ENCODE peak calls at places on chromosomes 16 and 17, in five cellular contexts. H is M059J; E is psoas muscle; Y is activated CD8-positive, alpha-beta memory T cell treated with anti-CD3 and anti-CD28 coated beads, Interleukin-2, amount 50 U/mL, for 48 hours; W is stimulated activated CD8-positive, alpha-beta memory T cell treated with anti-CD3 and anti-CD28 coated beads, Interleukin-2, amount 100 ng/mL, for 48 hours. L is an unnamed sample.
A peak's percentile ranks its signal among the peaks of the same experiment; 100 is the strongest.

GRCh38 chr16:75305364-75306101 is 54.1 kb upstream of the BCAR1 start:
- DNase-seq in H (peak; percentile 100), E (peak; percentile 89), Y (peak; percentile 58), W (peak; percentile 43), L (peak; percentile 5)

GRCh38 chr16:87653234-87653633 is 50.9 kb downstream of the JPH3 start:
- DNase-seq in H (peak; percentile 13), E (no peak), Y (no peak), W (no peak), L (no peak)

GRCh38 chr16:52254753-52255152 is 292.2 kb downstream of the TOX3 start:
- DNase-seq in H (peak; percentile 3), E (no peak), Y (no peak), W (no peak), L (no peak)

GRCh38 chr17:9979463-9979995 is 74.5 kb upstream of the RCVRN start:
- DNase-seq in H (no peak), E (no peak), Y (no peak), W (no peak), L (no peak)

GRCh38 chr16:7547736-7548135 is 215.1 kb downstream of the RBFOX1 start:
- DNase-seq in H (no peak), E (no peak), Y (no peak), W (no peak), L (no peak)

GRCh38 chr17:17626151-17626805 is 34.8 kb upstream of the PEMT start:
- DNase-seq in H (no peak), E (no peak), Y (no peak), W (no peak), L (no peak)

GRCh38 chr16:68253721-68254120 is 8.5 kb downstream of the PLA2G15 start:
- DNase-seq in H (no peak), E (no peak), Y (no peak), W (no peak), L (no peak)

GRCh38 chr17:45266372-45266926 is 4.6 kb upstream of the SPATA32 start:
- DNase-seq in H (no peak), E (no peak), Y (no peak), W (no peak), L (no peak)

GRCh38 chr17:6492892-6493674 is 48.8 kb downstream of the PIMREG start:
- DNase-seq in H (no peak), E (peak; percentile 8), Y (no peak), W (no peak), L (no peak)

GRCh38 chr16:55873122-55873521 is 2.1 kb downstream of the CES5A start:
- DNase-seq in H (no peak), E (no peak), Y (no peak), W (no peak), L (no peak)

GRCh38 chr17:40722146-40722720 is 18.7 kb upstream of the KRT24 start:
- DNase-seq in H (peak; percentile 8), E (no peak), Y (no peak), W (no peak), L (no peak)

GRCh38 chr17:47188266-47188665 is 829 bp downstream of the CDC27 start:
- DNase-seq in H (peak; percentile 29), E (no peak), Y (no peak), W (no peak), L (peak; percentile 8)

GRCh38 chr17:3892095-3892998 is 506 bp downstream of the CAMKK1 start:
- DNase-seq in H (peak; percentile 58), E (peak; percentile 86), Y (peak; percentile 77), W (peak; percentile 49), L (peak; percentile 84)

GRCh38 chr17:79041041-79041570 is 17.1 kb downstream of the C1QTNF1 start:
- DNase-seq in H (no peak), E (no peak), Y (no peak), W (no peak), L (no peak)

GRCh38 chr16:54651851-54652770 is 278.6 kb upstream of the IRX5 start:
- DNase-seq in H (peak; percentile 51), E (no peak), Y (no peak), W (no peak), L (no peak)

GRCh38 chr17:66661411-66661843 is 173.5 kb upstream of the CACNG5 start:
- DNase-seq in H (peak; percentile 92), E (peak; percentile 56), Y (no peak), W (no peak), L (no peak)

GRCh38 chr16:86087561-86088230 is 188.7 kb downstream of the IRF8 start:
- DNase-seq in H (no peak), E (no peak), Y (no peak), W (no peak), L (no peak)

GRCh38 chr16:23901178-23902131 is 65.7 kb downstream of the PRKCB start:
- DNase-seq in H (no peak), E (no peak), Y (no peak), W (no peak), L (no peak)

GRCh38 chr17:45313419-45313771 is 3.4 kb downstream of the MAP3K14 start:
- DNase-seq in H (no peak), E (no peak), Y (no peak), W (no peak), L (no peak)

GRCh38 chr16:27840311-27841060 is 223.0 kb downstream of the GSG1L start:
- DNase-seq in H (no peak), E (peak; percentile 12), Y (no peak), W (no peak), L (no peak)

GRCh38 chr17:19249681-19250080 is 12.5 kb downstream of the EPN2 start:
- DNase-seq in H (no peak), E (no peak), Y (no peak), W (no peak), L (no peak)

L was measured in central memory CD4-positive, alpha-beta T cell.